ENCODE peak calls at places on chromosomes 16 and 17, in four cellular contexts. M is H9, E is neuronal stem cell, J is IMR-90. F is an unnamed sample.

GRCh38 chr16:55207679-55208294 is 116.2 kb upstream of the IRX6 start:
- DNase-seq in M (no peak), E (no peak), J (no peak), F (no peak)

GRCh38 chr17:36755586-36755985 is 154.2 kb downstream of the MRM1 start:
- DNase-seq in M (peak; percentile 87), E (no peak), J (no peak), F (no peak)

GRCh38 chr16:16038950-16039349 is 89.5 kb downstream of the ABCC1 start:
- DNase-seq in M (no peak), E (no peak), J (no peak), F (no peak)

GRCh38 chr16:31476305-31477219 is 4.6 kb downstream of the TGFB1I1 start:
- DNase-seq in M (peak; percentile 87), E (no peak), J (no peak), F (peak; percentile 23)

GRCh38 chr17:43906951-43907424 is 348 bp downstream of the MPP2 start:
- DNase-seq in M (peak; percentile 53), E (peak; percentile 40), J (no peak), F (no peak)

GRCh38 chr16:7397901-7398300 is 65.3 kb downstream of the RBFOX1 start:
- DNase-seq in M (no peak), E (no peak), J (no peak), F (no peak)

GRCh38 chr16:9124444-9124843 is 33.0 kb downstream of the HAPSTR1 start:
- DNase-seq in M (no peak), E (no peak), J (no peak), F (no peak)

GRCh38 chr16:49492090-49492801 is 118.6 kb downstream of the C16orf78 start:
- DNase-seq in M (peak; percentile 80), E (peak; percentile 62), J (no peak), F (peak; percentile 20)

GRCh38 chr17:5780476-5780875 is 196.2 kb upstream of the NLRP1 start:
- DNase-seq in M (no peak), E (no peak), J (peak; percentile 79), F (peak; percentile 77)

GRCh38 chr16:53261276-53261675 is 173.0 kb upstream of the RBL2 start:
- DNase-seq in M (no peak), E (no peak), J (no peak), F (no peak)

GRCh38 chr16:75252946-75253911 is 1.8 kb upstream of the BCAR1 start:
- DNase-seq in M (peak; percentile 96), E (peak; percentile 65), J (peak; percentile 74), F (peak; percentile 87)

GRCh38 chr16:63361032-63361624 is 1324.9 kb upstream of the CDH8 start:
- DNase-seq in M (no peak), E (peak; percentile 44), J (peak; percentile 66), F (peak; percentile 68)

GRCh38 chr17:48907713-48908046 is 527 bp upstream of the UBE2Z start:
- DNase-seq in M (no peak), E (no peak), J (peak; percentile 64), F (peak; percentile 89)

GRCh38 chr16:25184771-25185170 is 32.0 kb upstream of the AQP8 start:
- DNase-seq in M (no peak), E (no peak), J (no peak), F (no peak)

GRCh38 chr17:30827082-30827481 is 2.6 kb upstream of the CRLF3 start:
- DNase-seq in M (no peak), E (no peak), J (no peak), F (no peak)

GRCh38 chr16:56729351-56729735 is 586 bp upstream of the NUP93 start:
- DNase-seq in M (no peak), E (no peak), J (no peak), F (no peak)

GRCh38 chr17:81342062-81342699 is 47.1 kb upstream of the SLC38A10 start:
- DNase-seq in M (no peak), E (no peak), J (no peak), F (peak; percentile 47)

GRCh38 chr16:72201387-72201786 is 29.4 kb upstream of the PMFBP1 start:
- DNase-seq in M (no peak), E (no peak), J (no peak), F (no peak)

GRCh38 chr16:2687531-2688308 is 5.4 kb downstream of the KCTD5 start:
- DNase-seq in M (no peak), E (no peak), J (no peak), F (no peak)

GRCh38 chr17:72430611-72431432 is 310.0 kb downstream of the SOX9 start:
- DNase-seq in M (peak; percentile 79), E (no peak), J (no peak), F (no peak)

GRCh38 chr16:26995522-26995921 is 71.2 kb upstream of the C16orf82 start:
- DNase-seq in M (no peak), E (no peak), J (no peak), F (no peak)

GRCh38 chr16:75376475-75376907 is 56.8 kb downstream of the CFDP1 start:
- DNase-seq in M (peak; percentile 29), E (no peak), J (no peak), F (no peak)

GRCh38 chr16:52705192-52705591 is 158.2 kb upstream of the TOX3 start:
- DNase-seq in M (no peak), E (no peak), J (no peak), F (no peak)

GRCh38 chr16:87284183-87284582 is 33.0 kb downstream of the C16orf95 start:
- DNase-seq in M (no peak), E (no peak), J (no peak), F (no peak)

GRCh38 chr17:48718781-48719641 is 3.3 kb downstream of the PRAC1 start:
- DNase-seq in M (peak; percentile 80), E (no peak), J (no peak), F (peak; percentile 59)

DNA sequence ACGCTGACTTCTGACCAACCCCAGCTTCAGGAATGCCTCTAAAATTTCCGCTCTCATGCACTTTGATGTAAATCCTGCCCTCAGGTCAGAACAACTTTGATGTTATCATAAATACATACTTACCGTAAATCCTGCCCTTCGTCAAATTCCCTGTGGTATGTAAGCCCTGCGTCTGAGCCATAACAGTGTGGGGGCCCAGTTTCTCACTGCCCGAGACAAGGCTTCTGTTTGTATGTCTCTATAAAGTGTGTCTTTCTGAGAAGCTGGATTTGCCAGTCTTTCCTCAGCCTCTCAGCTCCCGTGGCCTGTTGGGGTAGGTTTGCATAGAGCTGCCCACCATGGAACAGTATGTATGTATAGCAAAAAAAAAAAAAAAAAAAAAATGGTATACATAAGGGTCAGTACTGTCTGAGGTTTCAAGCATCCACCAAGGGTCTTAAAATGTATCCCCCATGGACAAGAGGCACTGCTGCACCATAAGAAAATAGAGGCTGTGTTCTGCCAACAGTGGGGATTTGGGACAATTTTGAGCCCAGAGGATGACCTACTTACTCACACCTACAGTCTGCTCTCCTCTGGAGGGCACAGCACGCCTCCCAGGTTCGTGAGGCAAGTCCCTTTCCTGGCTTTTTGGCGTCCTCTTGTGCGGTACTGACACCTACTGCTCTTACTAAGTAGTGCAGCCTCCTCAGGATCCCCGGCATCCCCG is 17.5 kb downstream of the PRMT7 start:
- DNase-seq in M (peak; percentile 90), E (peak; percentile 76), J (peak; percentile 83), F (peak; percentile 86)
- H2BK5ac ChIP-seq in M (no peak overlapping the region), E (no peak overlapping the region), J (no peak overlapping the region), F (no peak overlapping the region)

DNA sequence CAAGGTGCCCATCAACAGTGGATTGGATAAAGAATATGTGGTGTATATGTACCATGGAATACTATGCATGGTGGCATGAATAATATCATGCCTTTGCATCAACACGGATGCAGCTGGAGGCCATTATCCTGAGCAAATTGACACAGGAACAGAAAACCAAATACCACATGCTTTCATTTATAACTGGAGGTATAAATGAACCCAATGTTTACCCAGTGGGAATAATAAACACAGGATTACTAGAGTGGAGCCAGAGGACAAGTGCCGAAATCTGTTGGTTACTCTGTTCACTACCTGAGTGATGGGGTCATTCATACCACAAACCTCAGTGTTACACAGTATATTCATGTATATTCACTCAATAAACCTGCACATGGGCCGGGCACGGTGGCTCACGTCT is 125.2 kb downstream of the CDH11 start:
- DNase-seq in M (no peak), E (no peak), J (no peak), F (no peak)
- H2BK5ac ChIP-seq in M (no peak overlapping the region), E (no peak overlapping the region), J (no peak overlapping the region), F (no peak overlapping the region)

GRCh38 chr16:57809843-57810196 is 7.5 kb upstream of the KIFC3 start:
- DNase-seq in M (no peak), E (no peak), J (no peak), F (no peak)
- H2BK5ac ChIP-seq in M (no peak overlapping the region), E (no peak overlapping the region), J (no peak overlapping the region), F (peak overlapping the region; percentile 79)

GRCh38 chr17:79370126-79370525 is 240.7 kb downstream of the RBFOX3 start:
- DNase-seq in M (no peak), E (no peak), J (no peak), F (no peak)
- H2BK5ac ChIP-seq in M (no peak overlapping the region), E (no peak overlapping the region), J (no peak overlapping the region), F (no peak overlapping the region)

GRCh38 chr17:16459850-16460550 is 32.0 kb downstream of the LRRC75A start:
- DNase-seq in M (peak; percentile 87), E (no peak), J (no peak), F (no peak)
- H2BK5ac ChIP-seq in M (no peak overlapping the region), E (no peak overlapping the region), J (no peak overlapping the region), F (no peak overlapping the region)

DNA sequence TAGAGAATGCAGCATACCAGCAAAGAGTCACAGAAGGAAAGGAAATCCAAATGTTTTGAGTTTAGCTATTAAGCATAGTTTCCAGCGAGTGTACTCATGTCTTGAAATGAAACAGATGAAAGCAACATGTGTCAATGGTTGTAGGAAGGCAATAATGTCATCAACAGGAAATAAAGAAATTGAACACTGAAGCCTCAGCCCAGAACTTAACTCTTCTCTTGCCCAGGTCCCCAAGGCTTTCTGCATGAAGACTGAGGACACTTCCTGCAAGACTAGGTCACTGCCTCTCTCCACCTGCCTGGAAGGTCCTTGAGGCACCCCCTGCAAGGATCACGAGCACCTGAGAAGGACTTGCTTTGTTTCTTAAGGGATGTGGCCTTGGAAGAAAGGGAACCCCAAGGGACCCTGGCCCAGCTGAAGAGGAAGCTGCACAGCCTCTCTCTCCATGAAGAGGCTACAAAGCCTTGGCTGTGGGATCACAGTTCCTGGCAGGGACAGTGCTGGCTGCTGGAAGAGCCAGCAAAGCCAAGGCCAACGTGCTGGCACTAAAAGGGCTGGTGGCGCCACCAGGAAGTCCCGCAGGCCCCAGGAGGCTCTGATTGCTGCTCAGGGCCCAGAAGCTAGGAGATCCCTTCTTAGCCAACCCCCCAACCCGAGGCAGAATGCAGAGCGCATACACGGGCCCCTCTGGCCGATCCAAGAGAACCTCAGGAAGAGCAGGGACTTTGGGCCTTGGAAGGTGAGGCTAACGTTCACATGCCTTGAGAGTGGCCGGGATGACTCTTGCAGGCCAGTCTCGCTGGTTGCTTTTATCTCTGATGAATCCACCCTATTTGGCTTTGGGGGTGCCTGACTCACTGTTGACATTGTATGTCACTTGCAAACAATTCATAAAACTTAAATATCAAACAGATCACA is 23.4 kb upstream of the AXIN2 start:
- DNase-seq in M (no peak), E (no peak), J (no peak), F (no peak)
- H2BK5ac ChIP-seq in M (no peak overlapping the region), E (no peak overlapping the region), J (no peak overlapping the region), F (no peak overlapping the region)

GRCh38 chr16:81702506-81702905 is 76.6 kb upstream of the PLCG2 start:
- DNase-seq in M (no peak), E (no peak), J (no peak), F (no peak)

GRCh38 chr16:81700071-81700779 is 78.9 kb upstream of the PLCG2 start:
- DNase-seq in M (no peak), E (no peak), J (peak; percentile 19), F (no peak)

GRCh38 chr16:81701296-81701970 is 77.7 kb upstream of the PLCG2 start:
- DNase-seq in M (no peak), E (no peak), J (no peak), F (no peak)

GRCh38 chr16:81699596-81699995 is 79.5 kb upstream of the PLCG2 start:
- DNase-seq in M (no peak), E (no peak), J (no peak), F (no peak)

GRCh38 chr16:81700780-81701165 is 78.3 kb upstream of the PLCG2 start:
- DNase-seq in M (no peak), E (no peak), J (no peak), F (no peak)
- H2BK5ac ChIP-seq in M (no peak overlapping the region), E (no peak overlapping the region), J (no peak overlapping the region), F (no peak overlapping the region)

F was measured in mesenchymal stem cell.